ENCODE peak calls at places on chromosomes 5 and 9, in four cellular contexts. One of them, this sample, is unnamed.

GRCh38 chr5:56257010-56257409 is 23.9 kb upstream of the ANKRD55 start:
- DNase-seq in bronchial epithelial cell: no peak
- DNase-seq in Calu3: no peak
- DNase-seq in WTC11: no peak
- DNase-seq in this sample: no peak

GRCh38 chr5:142108432-142109355 is at the start of gene NDFIP1:
- DNase-seq in WTC11: peak; percentile 84
- DNase-seq in Calu3: peak; percentile 94
- DNase-seq in bronchial epithelial cell: peak; percentile 55
- DNase-seq in this sample: peak; percentile 85

GRCh38 chr5:136155769-136156168 is 23.1 kb downstream of the SMAD5 start:
- DNase-seq in bronchial epithelial cell: peak; percentile 69
- DNase-seq in Calu3: no peak
- DNase-seq in WTC11: no peak
- DNase-seq in this sample: no peak

GRCh38 chr5:177474094-177474493 is 660 bp upstream of the DBN1 start:
- DNase-seq in WTC11: no peak
- DNase-seq in Calu3: no peak
- DNase-seq in bronchial epithelial cell: no peak
- DNase-seq in this sample: no peak

GRCh38 chr5:178419651-178420050 is 170.5 kb downstream of the COL23A1 start:
- DNase-seq in bronchial epithelial cell: no peak
- DNase-seq in WTC11: no peak
- DNase-seq in Calu3: no peak
- DNase-seq in this sample: no peak

GRCh38 chr5:123786411-123786810 is 274.4 kb downstream of the CSNK1G3 start:
- DNase-seq in WTC11: no peak
- DNase-seq in bronchial epithelial cell: no peak
- DNase-seq in Calu3: no peak
- DNase-seq in this sample: no peak

GRCh38 chr5:175821790-175822211 is 49.6 kb upstream of the CPLX2 start:
- DNase-seq in Calu3: no peak
- DNase-seq in bronchial epithelial cell: no peak
- DNase-seq in WTC11: no peak
- DNase-seq in this sample: peak; percentile 50

GRCh38 chr5:675876-676698 is 17.1 kb downstream of the TPPP start:
- DNase-seq in Calu3: no peak
- DNase-seq in bronchial epithelial cell: no peak
- DNase-seq in WTC11: no peak
- DNase-seq in this sample: no peak

GRCh38 chr9:125472926-125473701 is 211.5 kb downstream of the GAPVD1 start:
- DNase-seq in Calu3: no peak
- DNase-seq in bronchial epithelial cell: peak; percentile 18
- DNase-seq in WTC11: peak; percentile 45
- DNase-seq in this sample: no peak

GRCh38 chr5:178163772-178164735 is 10.4 kb upstream of the NHP2 start:
- DNase-seq in WTC11: peak; percentile 97
- DNase-seq in bronchial epithelial cell: peak; percentile 47
- DNase-seq in Calu3: peak; percentile 94
- DNase-seq in this sample: peak; percentile 93

GRCh38 chr5:169147542-169147941 is 153.4 kb downstream of the SLIT3 start:
- DNase-seq in Calu3: no peak
- DNase-seq in WTC11: no peak
- DNase-seq in bronchial epithelial cell: no peak
- DNase-seq in this sample: no peak

GRCh38 chr5:176658007-176658599 is 10.8 kb downstream of the TSPAN17 start:
- DNase-seq in WTC11: peak; percentile 81
- DNase-seq in Calu3: peak; percentile 79
- DNase-seq in bronchial epithelial cell: peak; percentile 36
- DNase-seq in this sample: peak; percentile 78

GRCh38 chr5:156329197-156329611 is 2.2 kb downstream of the SGCD start:
- DNase-seq in bronchial epithelial cell: no peak
- DNase-seq in WTC11: no peak
- DNase-seq in Calu3: no peak
- DNase-seq in this sample: no peak

GRCh38 chr5:172952034-172952511 is 7.2 kb upstream of the RPL26L1 start:
- DNase-seq in Calu3: no peak
- DNase-seq in WTC11: no peak
- DNase-seq in bronchial epithelial cell: no peak
- DNase-seq in this sample: no peak

GRCh38 chr5:150946351-150946905 is 41.6 kb upstream of the ZNF300 start:
- DNase-seq in bronchial epithelial cell: peak; percentile 52
- DNase-seq in WTC11: no peak
- DNase-seq in Calu3: no peak
- DNase-seq in this sample: no peak

GRCh38 chr5:92641031-92641962 is 939.7 kb downstream of the NR2F1-AS1 start:
- DNase-seq in bronchial epithelial cell: peak; percentile 46
- DNase-seq in Calu3: peak; percentile 51
- DNase-seq in WTC11: no peak
- DNase-seq in this sample: no peak

GRCh38 chr5:11903614-11904269 is 504 bp downstream of the CTNND2 start:
- DNase-seq in Calu3: peak; percentile 76
- DNase-seq in bronchial epithelial cell: no peak
- DNase-seq in WTC11: peak; percentile 61
- DNase-seq in this sample: peak; percentile 37

GRCh38 chr5:176665517-176665916 is 18.2 kb downstream of the TSPAN17 start:
- DNase-seq in bronchial epithelial cell: no peak
- DNase-seq in Calu3: no peak
- DNase-seq in WTC11: no peak
- DNase-seq in this sample: no peak

GRCh38 chr5:1464511-1464910 is 19.3 kb upstream of the SLC6A3 start:
- DNase-seq in Calu3: no peak
- DNase-seq in WTC11: no peak
- DNase-seq in bronchial epithelial cell: no peak
- DNase-seq in this sample: no peak

GRCh38 chr5:112779531-112779930 is 41.8 kb downstream of the APC start:
- DNase-seq in bronchial epithelial cell: peak; percentile 77
- DNase-seq in WTC11: no peak
- DNase-seq in Calu3: no peak
- DNase-seq in this sample: no peak

GRCh38 chr9:73349476-73349875 is 197.8 kb downstream of the ANXA1 start:
- DNase-seq in WTC11: no peak
- DNase-seq in bronchial epithelial cell: peak; percentile 85
- DNase-seq in Calu3: no peak
- DNase-seq in this sample: no peak

GRCh38 chr9:107989099-107989498 is 499.5 kb upstream of the KLF4 start:
- DNase-seq in Calu3: no peak
- DNase-seq in bronchial epithelial cell: no peak
- DNase-seq in WTC11: no peak
- DNase-seq in this sample: no peak

GRCh38 chr9:36690769-36691168 is 118.1 kb downstream of the MELK start:
- DNase-seq in Calu3: no peak
- DNase-seq in bronchial epithelial cell: no peak
- DNase-seq in WTC11: no peak
- DNase-seq in this sample: no peak

GRCh38 chr9:105363842-105364241 is 84.0 kb upstream of the FSD1L start:
- DNase-seq in Calu3: no peak
- DNase-seq in bronchial epithelial cell: no peak
- DNase-seq in WTC11: no peak
- DNase-seq in this sample: no peak

GRCh38 chr5:22708770-22709328 is 144.3 kb downstream of the CDH12 start:
- DNase-seq in Calu3: no peak
- DNase-seq in WTC11: peak; percentile 41
- DNase-seq in bronchial epithelial cell: no peak
- DNase-seq in this sample: no peak
- TF ChIP-seq CTCF in Calu3: no peak
- TF ChIP-seq CTCF in WTC11: no peak
- TF ChIP-seq CTCF in bronchial epithelial cell: no peak
- TF ChIP-seq CTCF in this sample: no peak

GRCh38 chr5:127042593-127042992 is 12.2 kb upstream of the MARCHF3 start:
- DNase-seq in bronchial epithelial cell: no peak
- DNase-seq in Calu3: no peak
- DNase-seq in WTC11: no peak
- DNase-seq in this sample: no peak
- TF ChIP-seq CTCF in bronchial epithelial cell: no peak
- TF ChIP-seq CTCF in Calu3: no peak
- TF ChIP-seq CTCF in WTC11: no peak
- TF ChIP-seq CTCF in this sample: no peak

DNA sequence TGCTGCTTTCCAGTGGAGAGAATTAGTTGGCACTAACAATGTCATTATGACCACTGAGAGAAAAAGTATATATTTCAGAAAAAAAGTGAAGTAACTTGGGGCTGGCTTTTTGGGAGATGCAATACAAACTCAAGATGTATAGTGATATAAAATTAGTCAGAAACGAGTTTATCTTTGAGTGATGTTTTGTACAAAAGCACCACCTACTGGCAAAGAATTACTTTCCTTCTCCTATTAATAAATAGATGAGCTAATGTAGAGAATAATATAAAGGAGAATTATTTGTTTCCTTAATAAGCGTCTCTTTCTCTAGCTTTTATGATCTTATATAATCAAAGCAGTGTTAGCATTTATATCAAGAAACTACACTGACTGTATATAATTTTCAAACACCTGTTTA is 158.8 kb downstream of the MEF2C start:
- DNase-seq in Calu3: no peak
- DNase-seq in bronchial epithelial cell: peak; percentile 42
- DNase-seq in WTC11: no peak
- DNase-seq in this sample: no peak
- TF ChIP-seq CTCF in Calu3: peak; percentile 43
- TF ChIP-seq CTCF in bronchial epithelial cell: peak; percentile 22
- TF ChIP-seq CTCF in WTC11: no peak
- TF ChIP-seq CTCF in this sample: no peak

DNA sequence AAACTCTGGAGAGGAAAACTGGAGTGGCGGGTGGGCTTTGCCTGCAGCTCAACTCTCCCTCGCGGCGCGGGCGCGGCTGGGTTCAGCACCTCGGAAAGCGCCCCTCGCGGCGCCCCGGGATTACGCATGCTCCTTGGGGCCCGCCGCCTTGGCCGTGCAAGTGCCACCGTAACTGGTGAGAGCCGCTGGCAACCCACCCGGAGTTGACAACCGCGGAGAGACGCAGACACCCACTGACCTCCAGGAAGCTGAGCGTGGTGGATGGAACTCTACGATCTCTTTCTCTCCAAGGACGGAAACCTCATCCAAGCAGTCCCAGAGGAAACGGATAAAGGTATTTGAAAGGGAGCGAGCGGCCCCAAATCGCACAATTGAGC is 194 bp upstream of the RXFP3 start:
- DNase-seq in Calu3: peak; percentile 4
- DNase-seq in WTC11: peak; percentile 87
- DNase-seq in bronchial epithelial cell: peak; percentile 4
- DNase-seq in this sample: peak; percentile 79
- TF ChIP-seq CTCF in Calu3: no peak
- TF ChIP-seq CTCF in WTC11: no peak
- TF ChIP-seq CTCF in bronchial epithelial cell: peak; percentile 13
- TF ChIP-seq CTCF in this sample: no peak

GRCh38 chr5:147966829-147967228 is 60.5 kb upstream of the C5orf46 start:
- DNase-seq in WTC11: no peak
- DNase-seq in Calu3: no peak
- DNase-seq in bronchial epithelial cell: no peak
- DNase-seq in this sample: no peak

GRCh38 chr5:147971472-147971871 is 65.1 kb upstream of the C5orf46 start:
- DNase-seq in Calu3: no peak
- DNase-seq in WTC11: no peak
- DNase-seq in bronchial epithelial cell: peak; percentile 56
- DNase-seq in this sample: no peak

GRCh38 chr5:147966326-147966725 is 60.0 kb upstream of the C5orf46 start:
- DNase-seq in Calu3: no peak
- DNase-seq in WTC11: no peak
- DNase-seq in bronchial epithelial cell: no peak
- DNase-seq in this sample: no peak

GRCh38 chr5:147965712-147966111 is 59.4 kb upstream of the C5orf46 start:
- DNase-seq in Calu3: no peak
- DNase-seq in WTC11: no peak
- DNase-seq in bronchial epithelial cell: peak; percentile 37
- DNase-seq in this sample: no peak

GRCh38 chr5:147968855-147969254 is 62.5 kb upstream of the C5orf46 start:
- DNase-seq in WTC11: no peak
- DNase-seq in Calu3: no peak
- DNase-seq in bronchial epithelial cell: no peak
- DNase-seq in this sample: no peak
- TF ChIP-seq CTCF in WTC11: no peak
- TF ChIP-seq CTCF in Calu3: no peak
- TF ChIP-seq CTCF in bronchial epithelial cell: no peak
- TF ChIP-seq CTCF in this sample: no peak

DNA sequence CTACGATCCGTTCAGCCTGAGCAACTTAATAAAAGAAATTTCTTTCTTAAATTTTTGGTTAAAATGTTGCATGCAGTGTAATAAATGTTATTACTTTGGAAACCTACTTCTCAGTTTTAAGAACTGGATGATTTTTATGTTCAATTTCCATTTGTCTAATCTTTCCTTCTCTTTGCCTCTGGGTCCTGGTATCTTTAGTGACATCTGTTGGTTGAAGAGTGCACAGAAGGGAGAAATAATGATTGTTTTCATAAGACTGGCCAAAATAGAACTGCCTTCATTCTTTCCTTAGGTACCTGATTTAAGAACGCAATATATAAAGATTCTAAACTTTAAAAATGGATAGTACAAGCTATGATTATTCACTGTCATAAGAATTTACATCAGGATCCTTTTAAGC is 83.0 kb upstream of the TLX3 start:
- DNase-seq in Calu3: no peak
- DNase-seq in WTC11: no peak
- DNase-seq in bronchial epithelial cell: no peak
- DNase-seq in this sample: no peak
- TF ChIP-seq CTCF in Calu3: no peak
- TF ChIP-seq CTCF in WTC11: no peak
- TF ChIP-seq CTCF in bronchial epithelial cell: no peak
- TF ChIP-seq CTCF in this sample: no peak

GRCh38 chr9:136313111-136314055 is 9.5 kb upstream of the CCDC187 start:
- DNase-seq in bronchial epithelial cell: no peak
- DNase-seq in WTC11: no peak
- DNase-seq in Calu3: no peak
- DNase-seq in this sample: no peak
- TF ChIP-seq CTCF in bronchial epithelial cell: no peak
- TF ChIP-seq CTCF in WTC11: no peak
- TF ChIP-seq CTCF in Calu3: no peak
- TF ChIP-seq CTCF in this sample: no peak

DNA sequence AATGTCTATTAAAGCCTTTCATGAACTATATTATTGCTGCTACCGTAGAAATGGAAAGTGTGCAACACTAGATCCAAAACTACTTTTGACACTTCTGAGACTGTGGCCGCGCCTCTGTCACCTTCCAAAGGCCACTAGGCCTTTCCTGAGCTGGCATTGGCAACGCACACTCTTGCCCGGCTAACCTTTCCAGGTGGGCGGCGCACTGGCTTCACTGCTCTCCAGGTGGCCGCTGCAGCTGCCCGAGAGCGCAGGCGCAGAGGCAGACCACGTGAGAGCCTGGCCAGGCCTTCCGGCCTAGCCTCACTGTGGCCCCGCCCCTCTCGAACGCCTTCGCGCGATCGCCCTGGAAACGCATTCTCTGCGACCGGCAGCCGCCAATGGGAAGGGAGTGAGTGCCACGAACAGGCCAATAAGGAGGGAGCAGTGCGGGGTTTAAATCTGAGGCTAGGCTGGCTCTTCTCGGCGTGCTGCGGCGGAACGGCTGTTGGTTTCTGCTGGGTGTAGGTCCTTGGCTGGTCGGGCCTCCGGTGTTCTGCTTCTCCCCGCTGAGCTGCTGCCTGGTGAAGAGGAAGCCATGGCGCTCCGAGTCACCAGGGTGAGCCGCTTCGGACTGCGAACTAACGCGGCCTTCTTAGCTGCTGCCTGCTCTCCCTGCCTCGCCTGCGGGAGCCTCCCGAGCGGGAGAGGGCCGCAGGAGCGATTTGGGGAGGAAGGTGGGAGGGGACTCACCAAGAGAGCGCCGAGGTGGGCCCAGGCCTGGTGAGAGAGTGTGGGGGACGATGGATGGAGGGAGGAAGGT is at the start of gene CCNB1:
- DNase-seq in bronchial epithelial cell: peak; percentile 95
- DNase-seq in Calu3: peak; percentile 99
- DNase-seq in WTC11: peak; percentile 99
- DNase-seq in this sample: peak; percentile 100
- TF ChIP-seq CTCF in bronchial epithelial cell: no peak
- TF ChIP-seq CTCF in Calu3: no peak
- TF ChIP-seq CTCF in WTC11: no peak
- TF ChIP-seq CTCF in this sample: no peak

This sample was measured in GM13976.